ENCODE peak calls at places on chromosomes 16 and 17, in five cellular contexts. N is H9, P is mesenchymal stem cell, K is H1, Q is neuronal stem cell. V is an unnamed sample.
A peak's percentile ranks its signal among the peaks of the same experiment; 100 is the strongest.

GRCh38 chr17:31068291-31068690 is 26.5 kb upstream of the NF1 start:
- DNase-seq in N (peak; percentile 82), K (peak; percentile 86), P (peak; percentile 54), Q (no peak), V (peak; percentile 28)

GRCh38 chr17:50691550-50692447 is 15.9 kb downstream of the ANKRD40 start:
- DNase-seq in N (no peak), P (no peak), Q (no peak), K (no peak), V (no peak)

GRCh38 chr17:2755941-2756724 is 6.7 kb upstream of the CCDC92B start:
- DNase-seq in Q (peak; percentile 48), P (no peak), N (peak; percentile 94), K (peak; percentile 88), V (no peak)

GRCh38 chr16:89602273-89602951 is 11.0 kb upstream of the DPEP1 start:
- DNase-seq in K (peak; percentile 74), N (peak; percentile 70), Q (peak; percentile 70), P (peak; percentile 91), V (peak; percentile 23)

GRCh38 chr17:58487589-58488427 is at the start of gene HSF5:
- DNase-seq in P (no peak), N (peak; percentile 88), K (peak; percentile 66), Q (no peak), V (no peak)

GRCh38 chr17:54096216-54096615 is 273.5 kb downstream of the KIF2B start:
- DNase-seq in Q (no peak), P (no peak), K (no peak), N (no peak), V (no peak)

GRCh38 chr17:3602499-3602898 is 6.7 kb downstream of the TRPV1 start:
- DNase-seq in Q (no peak), N (peak; percentile 75), P (peak; percentile 13), K (peak; percentile 64), V (peak; percentile 62)

GRCh38 chr16:4801962-4802658 is at the start of gene ROGDI:
- DNase-seq in P (peak; percentile 42), N (peak; percentile 95), K (peak; percentile 88), Q (peak; percentile 74), V (peak; percentile 96)

GRCh38 chr17:79887451-79887991 is 48.3 kb upstream of the CBX4 start:
- DNase-seq in P (no peak), Q (no peak), N (no peak), K (no peak), V (no peak)

GRCh38 chr17:51056813-51057510 is 63.7 kb downstream of the SPAG9 start:
- DNase-seq in N (peak; percentile 79), Q (peak; percentile 56), P (peak; percentile 91), K (peak; percentile 52), V (no peak)

GRCh38 chr17:74521701-74522201 is 9.5 kb downstream of the CD300LB start:
- DNase-seq in Q (no peak), P (no peak), K (no peak), N (no peak), V (peak; percentile 10)

GRCh38 chr17:54754560-54754959 is 146.1 kb upstream of the TOM1L1 start:
- DNase-seq in P (no peak), N (peak; percentile 80), Q (no peak), K (peak; percentile 80), V (no peak)

GRCh38 chr16:75288596-75289120 is 37.2 kb upstream of the BCAR1 start:
- DNase-seq in Q (no peak), P (no peak), K (no peak), N (no peak), V (no peak)

GRCh38 chr16:360698-361336 is 8.3 kb upstream of the AXIN1 start:
- DNase-seq in K (no peak), Q (no peak), P (no peak), N (no peak), V (no peak)

GRCh38 chr17:57895382-57896060 is 45.7 kb upstream of the MRPS23 start:
- DNase-seq in K (no peak), Q (no peak), P (peak; percentile 86), N (peak; percentile 38), V (no peak)

GRCh38 chr17:36611345-36612072 is 10.1 kb downstream of the MRM1 start:
- DNase-seq in P (peak; percentile 77), N (no peak), K (no peak), Q (no peak), V (peak; percentile 4)

GRCh38 chr16:70390774-70391173 is 44.1 kb downstream of the DDX19A start:
- DNase-seq in P (no peak), N (no peak), Q (no peak), K (no peak), V (no peak)

GRCh38 chr16:11312718-11313492 is 31.8 kb upstream of the PRM1 start:
- DNase-seq in K (no peak), Q (no peak), N (peak; percentile 74), P (peak; percentile 60), V (peak; percentile 70)

GRCh38 chr17:36935681-36936454 is 1.4 kb upstream of the LHX1 start:
- DNase-seq in K (peak; percentile 83), N (peak; percentile 84), P (no peak), Q (no peak), V (no peak)

GRCh38 chr17:9615486-9615885 is 29.8 kb upstream of the USP43 start:
- DNase-seq in N (no peak), Q (no peak), K (no peak), P (peak; percentile 22), V (peak; percentile 57)

GRCh38 chr17:75074532-75074931 is 13.2 kb upstream of the SLC16A5 start:
- DNase-seq in K (no peak), P (no peak), N (no peak), Q (no peak), V (no peak)

GRCh38 chr17:78125976-78126894 is 2.3 kb downstream of the TMC6 start:
- DNase-seq in Q (no peak), P (no peak), N (no peak), K (no peak), V (no peak)

GRCh38 chr16:52446076-52446475 is 100.9 kb downstream of the TOX3 start:
- DNase-seq in Q (no peak), N (no peak), K (no peak), P (no peak), V (no peak)

GRCh38 chr17:8060274-8060673 is 21.4 kb downstream of the ALOX15B start:
- DNase-seq in P (peak; percentile 79), Q (peak; percentile 83), N (peak; percentile 76), K (peak; percentile 79), V (peak; percentile 54)

GRCh38 chr17:32303861-32304288 is 38.1 kb downstream of the C17orf75 start:
- DNase-seq in N (no peak), K (no peak), Q (no peak), P (no peak), V (no peak)

GRCh38 chr16:10951016-10951415 is 6.7 kb downstream of the CLEC16A start:
- DNase-seq in P (peak; percentile 73), K (no peak), Q (no peak), N (no peak), V (no peak)

GRCh38 chr17:14918540-14918939 is 346.6 kb downstream of the PMP22 start:
- DNase-seq in Q (no peak), N (no peak), K (no peak), P (peak; percentile 59), V (peak; percentile 14)

DNA sequence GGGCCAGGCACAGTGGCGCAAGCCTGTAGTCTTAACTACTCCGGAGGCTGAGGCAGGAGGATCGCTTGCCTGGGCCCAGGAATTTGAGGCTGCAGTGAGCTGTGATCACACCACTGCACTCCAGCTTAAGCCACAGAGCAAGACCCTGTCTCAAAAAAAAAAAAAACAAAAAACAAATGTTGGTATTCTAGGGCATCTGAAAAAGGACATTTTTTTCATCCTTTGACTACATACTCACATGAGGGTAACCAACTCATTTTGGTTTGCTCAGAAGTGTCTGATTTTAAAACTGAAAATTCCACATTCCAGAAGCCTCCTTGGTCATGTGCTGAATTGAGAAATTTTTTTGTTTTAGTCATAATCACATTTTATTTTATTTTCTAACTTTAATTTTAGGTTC is 12.7 kb upstream of the C16orf82 start:
- DNase-seq in K (no peak), P (no peak), Q (no peak), N (no peak), V (peak; percentile 59)
- H3K23ac ChIP-seq in K (no peak overlapping the region), P (no peak overlapping the region), Q (no peak overlapping the region), N (no peak overlapping the region), V (no peak overlapping the region)

GRCh38 chr16:50559342-50559741 is 11.1 kb downstream of the NKD1 start:
- DNase-seq in Q (no peak), K (no peak), N (no peak), P (no peak), V (no peak)

GRCh38 chr16:50562657-50563056 is 14.5 kb downstream of the NKD1 start:
- DNase-seq in N (no peak), P (no peak), K (no peak), Q (no peak), V (no peak)

GRCh38 chr16:50558913-50559312 is 10.7 kb downstream of the NKD1 start:
- DNase-seq in N (no peak), K (no peak), P (no peak), Q (no peak), V (no peak)

GRCh38 chr16:50559804-50560514 is 11.8 kb downstream of the NKD1 start:
- DNase-seq in P (no peak), Q (no peak), N (no peak), K (no peak), V (no peak)

GRCh38 chr16:50560903-50561863 is 13.0 kb downstream of the NKD1 start:
- DNase-seq in K (no peak), N (no peak), P (no peak), Q (no peak), V (no peak)
- H2BK12ac ChIP-seq in K (no peak overlapping the region), N (no peak overlapping the region), P (no peak overlapping the region), Q (no peak overlapping the region), V (no peak overlapping the region)

GRCh38 chr17:81386141-81386645 is 9.1 kb upstream of the BAHCC1 start:
- DNase-seq in Q (no peak), K (no peak), N (peak; percentile 64), P (no peak), V (no peak)

GRCh38 chr17:81388612-81389367 is 6.5 kb upstream of the BAHCC1 start:
- DNase-seq in P (peak; percentile 67), N (peak; percentile 63), Q (no peak), K (peak; percentile 65), V (no peak)

GRCh38 chr17:81388091-81388611 is 7.1 kb upstream of the BAHCC1 start:
- DNase-seq in Q (no peak), P (no peak), N (no peak), K (no peak), V (no peak)

GRCh38 chr17:81386646-81387234 is 8.5 kb upstream of the BAHCC1 start:
- DNase-seq in P (no peak), Q (no peak), K (no peak), N (no peak), V (no peak)

GRCh38 chr17:81387235-81388060 is 7.8 kb upstream of the BAHCC1 start:
- DNase-seq in K (no peak), N (no peak), Q (no peak), P (peak; percentile 92), V (peak; percentile 44)
- H3K14ac ChIP-seq in K (no peak overlapping the region), N (peak overlapping the region; percentile 51), Q (peak overlapping the region; percentile 47), P (peak overlapping the region; percentile 68), V (peak overlapping the region; percentile 89)

GRCh38 chr16:28073836-28074235 is 10.3 kb upstream of the GSG1L start:
- DNase-seq in Q (no peak), K (no peak), N (no peak), P (no peak), V (no peak)
- H3K23ac ChIP-seq in Q (no peak overlapping the region), K (no peak overlapping the region), N (no peak overlapping the region), P (no peak overlapping the region), V (no peak overlapping the region)